ENCODE peak calls at places on chromosomes 6 and 20, in five cellular contexts. One of them, this sample, is unnamed.

GRCh38 chr6:167730441-167730840 is 96.3 kb upstream of the AFDN start:
- DNase-seq in foreskin keratinocyte: no peak
- DNase-seq in SK-N-DZ: no peak
- DNase-seq in neural progenitor cell: no peak
- DNase-seq in HEK293T: no peak
- DNase-seq in this sample: no peak

GRCh38 chr6:170147056-170147787 is 143.7 kb downstream of the DLL1 start:
- DNase-seq in foreskin keratinocyte: no peak
- DNase-seq in SK-N-DZ: no peak
- DNase-seq in neural progenitor cell: no peak
- DNase-seq in HEK293T: no peak
- DNase-seq in this sample: peak

GRCh38 chr6:88725111-88725711 is 238.2 kb downstream of the RNGTT start:
- DNase-seq in foreskin keratinocyte: no peak
- DNase-seq in SK-N-DZ: peak
- DNase-seq in neural progenitor cell: peak
- DNase-seq in HEK293T: peak
- DNase-seq in this sample: no peak

GRCh38 chr6:111573892-111574800 is 31.5 kb downstream of the TRAF3IP2 start:
- DNase-seq in foreskin keratinocyte: no peak
- DNase-seq in SK-N-DZ: no peak
- DNase-seq in neural progenitor cell: no peak
- DNase-seq in HEK293T: no peak
- DNase-seq in this sample: no peak

GRCh38 chr6:105941616-105942412 is 144.3 kb upstream of the PRDM1 start:
- DNase-seq in foreskin keratinocyte: no peak
- DNase-seq in SK-N-DZ: no peak
- DNase-seq in neural progenitor cell: no peak
- DNase-seq in HEK293T: no peak
- DNase-seq in this sample: no peak

GRCh38 chr6:84344005-84344404 is 116.6 kb upstream of the CEP162 start:
- DNase-seq in foreskin keratinocyte: no peak
- DNase-seq in SK-N-DZ: no peak
- DNase-seq in neural progenitor cell: no peak
- DNase-seq in HEK293T: no peak
- DNase-seq in this sample: no peak

GRCh38 chr6:43086022-43086658 is 10.0 kb downstream of the PTK7 start:
- DNase-seq in foreskin keratinocyte: no peak
- DNase-seq in SK-N-DZ: no peak
- DNase-seq in neural progenitor cell: no peak
- DNase-seq in HEK293T: no peak
- DNase-seq in this sample: no peak

GRCh38 chr20:56801991-56802740 is 173.1 kb downstream of the TFAP2C start:
- DNase-seq in foreskin keratinocyte: no peak
- DNase-seq in SK-N-DZ: no peak
- DNase-seq in neural progenitor cell: no peak
- DNase-seq in HEK293T: no peak
- DNase-seq in this sample: no peak

GRCh38 chr6:6599468-6599873 is 11.0 kb downstream of the LY86 start:
- DNase-seq in foreskin keratinocyte: no peak
- DNase-seq in SK-N-DZ: no peak
- DNase-seq in neural progenitor cell: no peak
- DNase-seq in HEK293T: no peak
- DNase-seq in this sample: peak

GRCh38 chr20:57481281-57481711 is 43.6 kb downstream of the CTCFL start:
- DNase-seq in foreskin keratinocyte: no peak
- DNase-seq in SK-N-DZ: no peak
- DNase-seq in neural progenitor cell: no peak
- DNase-seq in HEK293T: no peak
- DNase-seq in this sample: no peak

GRCh38 chr6:26533532-26533931 is 4.6 kb upstream of the HMGN4 start:
- DNase-seq in foreskin keratinocyte: no peak
- DNase-seq in SK-N-DZ: no peak
- DNase-seq in neural progenitor cell: no peak
- DNase-seq in HEK293T: no peak
- DNase-seq in this sample: no peak

GRCh38 chr6:79737172-79737571 is 106.0 kb downstream of the SH3BGRL2 start:
- DNase-seq in foreskin keratinocyte: no peak
- DNase-seq in SK-N-DZ: no peak
- DNase-seq in neural progenitor cell: no peak
- DNase-seq in HEK293T: no peak
- DNase-seq in this sample: peak

GRCh38 chr6:163900570-163900969 is 486.1 kb downstream of the QKI start:
- DNase-seq in foreskin keratinocyte: no peak
- DNase-seq in SK-N-DZ: no peak
- DNase-seq in neural progenitor cell: no peak
- DNase-seq in HEK293T: no peak
- DNase-seq in this sample: no peak

GRCh38 chr20:8414611-8415274 is 282.7 kb downstream of the PLCB1 start:
- DNase-seq in foreskin keratinocyte: peak
- DNase-seq in SK-N-DZ: no peak
- DNase-seq in neural progenitor cell: no peak
- DNase-seq in HEK293T: no peak
- DNase-seq in this sample: no peak

GRCh38 chr6:61586934-61587537 is 699.0 kb downstream of the KHDRBS2 start:
- DNase-seq in foreskin keratinocyte: no peak
- DNase-seq in SK-N-DZ: no peak
- DNase-seq in neural progenitor cell: no peak
- DNase-seq in HEK293T: no peak
- DNase-seq in this sample: no peak

GRCh38 chr6:139748353-139749146 is 374.1 kb upstream of the CITED2 start:
- DNase-seq in foreskin keratinocyte: peak
- DNase-seq in SK-N-DZ: no peak
- DNase-seq in neural progenitor cell: no peak
- DNase-seq in HEK293T: no peak
- DNase-seq in this sample: no peak

GRCh38 chr20:7161690-7162089 is 394.2 kb downstream of the BMP2 start:
- DNase-seq in foreskin keratinocyte: no peak
- DNase-seq in SK-N-DZ: no peak
- DNase-seq in neural progenitor cell: peak
- DNase-seq in HEK293T: no peak
- DNase-seq in this sample: no peak

GRCh38 chr6:47437592-47437991 is 40.0 kb upstream of the CD2AP start:
- DNase-seq in foreskin keratinocyte: no peak
- DNase-seq in SK-N-DZ: no peak
- DNase-seq in neural progenitor cell: no peak
- DNase-seq in HEK293T: no peak
- DNase-seq in this sample: no peak

GRCh38 chr20:63777614-63778013 is 38.0 kb downstream of the SLC2A4RG start:
- DNase-seq in foreskin keratinocyte: no peak
- DNase-seq in SK-N-DZ: no peak
- DNase-seq in neural progenitor cell: no peak
- DNase-seq in HEK293T: no peak
- DNase-seq in this sample: no peak

GRCh38 chr20:47620808-47621805 is 119.4 kb downstream of the NCOA3 start:
- DNase-seq in foreskin keratinocyte: no peak
- DNase-seq in SK-N-DZ: peak
- DNase-seq in neural progenitor cell: peak
- DNase-seq in HEK293T: peak
- DNase-seq in this sample: peak

GRCh38 chr6:25958700-25959162 is 3.9 kb upstream of the TRIM38 start:
- DNase-seq in foreskin keratinocyte: peak
- DNase-seq in SK-N-DZ: no peak
- DNase-seq in neural progenitor cell: no peak
- DNase-seq in HEK293T: no peak
- DNase-seq in this sample: no peak

GRCh38 chr20:12331236-12331635 is 413.5 kb downstream of the BTBD3 start:
- DNase-seq in foreskin keratinocyte: no peak
- DNase-seq in SK-N-DZ: no peak
- DNase-seq in neural progenitor cell: no peak
- DNase-seq in HEK293T: no peak
- DNase-seq in this sample: no peak

GRCh38 chr6:138555294-138555988 is 56.1 kb upstream of the NHSL1 start:
- DNase-seq in foreskin keratinocyte: no peak
- DNase-seq in SK-N-DZ: no peak
- DNase-seq in neural progenitor cell: peak
- DNase-seq in HEK293T: no peak
- DNase-seq in this sample: no peak

GRCh38 chr6:78528926-78529325 is 338.4 kb upstream of the IRAK1BP1 start:
- DNase-seq in foreskin keratinocyte: no peak
- DNase-seq in SK-N-DZ: no peak
- DNase-seq in neural progenitor cell: no peak
- DNase-seq in HEK293T: no peak
- DNase-seq in this sample: no peak

GRCh38 chr6:121849477-121849876 is 414.0 kb downstream of the GJA1 start:
- DNase-seq in foreskin keratinocyte: no peak
- DNase-seq in SK-N-DZ: peak
- DNase-seq in neural progenitor cell: peak
- DNase-seq in HEK293T: peak
- DNase-seq in this sample: peak

GRCh38 chr6:128275030-128275429 is 245.4 kb downstream of the PTPRK start:
- DNase-seq in foreskin keratinocyte: no peak
- DNase-seq in SK-N-DZ: no peak
- DNase-seq in neural progenitor cell: no peak
- DNase-seq in HEK293T: no peak
- DNase-seq in this sample: no peak

GRCh38 chr6:156160788-156161150 is 616.4 kb upstream of the ARID1B start:
- DNase-seq in foreskin keratinocyte: no peak
- DNase-seq in SK-N-DZ: no peak
- DNase-seq in neural progenitor cell: no peak
- DNase-seq in HEK293T: no peak
- DNase-seq in this sample: no peak

GRCh38 chr6:22042713-22043112 is 254.1 kb downstream of the PRL start:
- DNase-seq in foreskin keratinocyte: no peak
- DNase-seq in SK-N-DZ: no peak
- DNase-seq in neural progenitor cell: no peak
- DNase-seq in HEK293T: no peak
- DNase-seq in this sample: no peak

GRCh38 chr6:16493112-16493511 is 254.7 kb downstream of the GMPR start:
- DNase-seq in foreskin keratinocyte: no peak
- DNase-seq in SK-N-DZ: no peak
- DNase-seq in neural progenitor cell: no peak
- DNase-seq in HEK293T: no peak
- DNase-seq in this sample: no peak

GRCh38 chr6:41642960-41643898 is 5.0 kb downstream of the MDFI start:
- DNase-seq in foreskin keratinocyte: no peak
- DNase-seq in SK-N-DZ: no peak
- DNase-seq in neural progenitor cell: no peak
- DNase-seq in HEK293T: no peak
- DNase-seq in this sample: no peak

GRCh38 chr6:93685494-93685893 is 266.1 kb upstream of the EPHA7 start:
- DNase-seq in foreskin keratinocyte: no peak
- DNase-seq in SK-N-DZ: no peak
- DNase-seq in neural progenitor cell: no peak
- DNase-seq in HEK293T: no peak
- DNase-seq in this sample: no peak

GRCh38 chr20:9081423-9081966 is 12.6 kb downstream of the PLCB4 start:
- DNase-seq in foreskin keratinocyte: no peak
- DNase-seq in SK-N-DZ: no peak
- DNase-seq in neural progenitor cell: no peak
- DNase-seq in HEK293T: no peak
- DNase-seq in this sample: no peak

GRCh38 chr6:132404736-132405135 is 3.5 kb upstream of the MOXD1 start:
- DNase-seq in foreskin keratinocyte: no peak
- DNase-seq in SK-N-DZ: no peak
- DNase-seq in neural progenitor cell: no peak
- DNase-seq in HEK293T: no peak
- DNase-seq in this sample: no peak

GRCh38 chr20:33318096-33318429 is 35.0 kb downstream of the BPIFB1 start:
- DNase-seq in foreskin keratinocyte: no peak
- DNase-seq in SK-N-DZ: no peak
- DNase-seq in neural progenitor cell: no peak
- DNase-seq in HEK293T: no peak
- DNase-seq in this sample: no peak

GRCh38 chr6:10505529-10505928 is 15.6 kb upstream of the GCNT2 start:
- DNase-seq in foreskin keratinocyte: no peak
- DNase-seq in SK-N-DZ: no peak
- DNase-seq in neural progenitor cell: no peak
- DNase-seq in HEK293T: peak
- DNase-seq in this sample: no peak

GRCh38 chr6:39195792-39196385 is 33.4 kb downstream of the KCNK5 start:
- DNase-seq in foreskin keratinocyte: no peak
- DNase-seq in SK-N-DZ: no peak
- DNase-seq in neural progenitor cell: no peak
- DNase-seq in HEK293T: no peak
- DNase-seq in this sample: no peak

This sample was measured in globus pallidus.